ENCODE peak calls at places on chromosomes 5 and 9, in five cellular contexts. V is aorta, X is IMR-90, A is trophoblast cell, J is heart right ventricle. C is an unnamed sample.

GRCh38 chr5:32474201-32474854 is 29.8 kb upstream of the ZFR start:
- DNase-seq in V (no peak), X (no peak), A (peak), J (no peak), C (no peak)

GRCh38 chr5:2748180-2748840 is 3.2 kb downstream of the IRX2 start:
- DNase-seq in V (no peak), X (no peak), A (peak), J (no peak), C (no peak)

GRCh38 chr5:124744170-124744911 is 2.1 kb downstream of the ZNF608 start:
- DNase-seq in V (peak), X (peak), A (no peak), J (peak), C (no peak)

GRCh38 chr5:159891371-159891770 is 24.9 kb upstream of the ADRA1B start:
- DNase-seq in V (no peak), X (no peak), A (no peak), J (no peak), C (no peak)

GRCh38 chr9:21153688-21154608 is 12.3 kb upstream of the IFNW1 start:
- DNase-seq in V (peak), X (peak), A (peak), J (no peak), C (peak)

GRCh38 chr5:103207653-103208052 is 50.9 kb upstream of the MACIR start:
- DNase-seq in V (no peak), X (peak), A (no peak), J (no peak), C (no peak)

GRCh38 chr5:76696254-76696653 is 19.7 kb upstream of the F2R start:
- DNase-seq in V (no peak), X (no peak), A (no peak), J (no peak), C (no peak)

GRCh38 chr9:36165766-36166149 is 3.4 kb upstream of the CCIN start:
- DNase-seq in V (no peak), X (peak), A (peak), J (no peak), C (no peak)

GRCh38 chr5:134413046-134413445 is 1.4 kb upstream of the CDKN2AIPNL start:
- DNase-seq in V (no peak), X (no peak), A (no peak), J (no peak), C (no peak)

GRCh38 chr9:128414461-128414860 is 6.2 kb upstream of the CERCAM start:
- DNase-seq in V (no peak), X (no peak), A (peak), J (no peak), C (no peak)

GRCh38 chr5:1558945-1559344 is 35.2 kb upstream of the LPCAT1 start:
- DNase-seq in V (no peak), X (no peak), A (no peak), J (no peak), C (no peak)

GRCh38 chr5:15501057-15501791 is 1.2 kb downstream of the FBXL7 start:
- DNase-seq in V (peak), X (peak), A (peak), J (peak), C (no peak)
- H3K4me3 ChIP-seq in V (peak), X (peak), A (peak), J (peak), C (no peak)

GRCh38 chr5:149153193-149153750 is 12.0 kb downstream of the ABLIM3 start:
- DNase-seq in V (no peak), X (no peak), A (no peak), J (no peak), C (no peak)
- H3K4me3 ChIP-seq in V (no peak), X (no peak), A (no peak), J (no peak), C (no peak)

GRCh38 chr5:132224721-132225120 is 2.9 kb downstream of the P4HA2 start:
- DNase-seq in V (no peak), X (peak), A (no peak), J (no peak), C (no peak)
- H3K4me3 ChIP-seq in V (no peak), X (no peak), A (no peak), J (no peak), C (no peak)

DNA sequence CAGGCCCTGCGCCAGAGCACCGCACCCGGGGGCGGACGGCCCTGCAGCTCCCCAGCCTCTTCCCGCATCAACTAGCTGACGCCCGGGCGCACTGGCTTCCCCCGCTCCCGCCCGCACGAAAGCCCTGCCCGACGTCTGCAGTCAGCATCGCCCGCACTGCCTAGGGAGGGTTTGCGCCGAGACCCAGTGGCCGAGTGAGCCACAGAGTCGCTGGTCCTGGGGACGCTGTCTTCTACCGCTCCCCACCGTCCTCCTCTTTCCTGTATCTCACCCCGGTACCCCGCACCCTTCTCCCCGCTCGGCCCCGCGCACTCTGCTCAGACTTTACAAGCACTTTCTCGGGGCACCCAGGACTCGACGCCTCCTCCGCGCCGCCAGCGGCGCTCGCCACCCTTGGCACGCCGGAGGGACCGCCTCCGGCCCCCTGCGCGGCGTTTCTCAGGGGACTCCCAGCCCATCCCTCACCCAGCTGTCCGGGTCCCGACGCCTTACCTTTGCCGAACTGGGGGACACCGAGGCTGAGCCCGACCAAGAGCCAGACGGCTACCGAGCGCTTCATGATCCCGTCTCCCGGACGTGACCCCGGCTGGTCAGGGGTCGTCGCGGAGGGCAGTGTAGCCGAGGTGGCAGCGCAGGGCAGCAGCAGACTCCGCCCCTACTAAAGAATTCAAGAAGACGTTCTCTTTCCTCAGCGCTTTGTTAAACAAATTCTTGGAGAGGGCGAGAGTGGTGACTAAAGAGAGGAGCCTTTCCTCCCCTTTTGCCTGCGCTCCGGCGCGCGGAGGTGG is 670 bp downstream of the EDIL3 start:
- DNase-seq in V (peak), X (peak), A (peak), J (peak), C (peak)
- H3K4me3 ChIP-seq in V (peak), X (peak), A (peak), J (peak), C (peak)

GRCh38 chr5:127739807-127740384 is 36.7 kb downstream of the CCDC192 start:
- DNase-seq in V (no peak), X (no peak), A (no peak), J (no peak), C (no peak)
- H3K4me3 ChIP-seq in V (no peak), X (no peak), A (no peak), J (no peak), C (no peak)